ENCODE peak calls at places on chromosomes 6 and 20, in eight cellular contexts. One of them, this sample, is unnamed.

GRCh38 chr6:154602296-154602695 is 91.8 kb upstream of the CNKSR3 start:
- DNase-seq in hepatocyte: no peak
- DNase-seq in adrenal gland: no peak
- DNase-seq in fibroblast of lung: no peak
- DNase-seq in GM23248: no peak
- DNase-seq in lung: no peak
- DNase-seq in heart left ventricle: no peak
- DNase-seq in naive thymus-derived CD4-positive, alpha-beta T cell: no peak
- DNase-seq in this sample: no peak

GRCh38 chr6:42727084-42727601 is 4.7 kb upstream of the PRPH2 start:
- DNase-seq in hepatocyte: no peak
- DNase-seq in adrenal gland: no peak
- DNase-seq in fibroblast of lung: peak; percentile 47
- DNase-seq in GM23248: peak; percentile 76
- DNase-seq in lung: peak; percentile 30
- DNase-seq in heart left ventricle: peak; percentile 38
- DNase-seq in naive thymus-derived CD4-positive, alpha-beta T cell: no peak
- DNase-seq in this sample: no peak

GRCh38 chr20:8601542-8601912 is 467.4 kb upstream of the PLCB4 start:
- DNase-seq in hepatocyte: peak; percentile 7
- DNase-seq in adrenal gland: no peak
- DNase-seq in fibroblast of lung: no peak
- DNase-seq in GM23248: no peak
- DNase-seq in lung: no peak
- DNase-seq in heart left ventricle: no peak
- DNase-seq in naive thymus-derived CD4-positive, alpha-beta T cell: no peak
- DNase-seq in this sample: no peak

GRCh38 chr6:139757766-139758655 is 383.6 kb upstream of the CITED2 start:
- DNase-seq in hepatocyte: no peak
- DNase-seq in adrenal gland: no peak
- DNase-seq in fibroblast of lung: peak; percentile 69
- DNase-seq in GM23248: peak; percentile 71
- DNase-seq in lung: no peak
- DNase-seq in heart left ventricle: no peak
- DNase-seq in naive thymus-derived CD4-positive, alpha-beta T cell: no peak
- DNase-seq in this sample: no peak

GRCh38 chr20:55565374-55565773 is 439.9 kb downstream of the CBLN4 start:
- DNase-seq in hepatocyte: no peak
- DNase-seq in adrenal gland: no peak
- DNase-seq in fibroblast of lung: no peak
- DNase-seq in GM23248: no peak
- DNase-seq in lung: no peak
- DNase-seq in heart left ventricle: no peak
- DNase-seq in naive thymus-derived CD4-positive, alpha-beta T cell: no peak
- DNase-seq in this sample: no peak

GRCh38 chr6:48098923-48099322 is 12.1 kb downstream of the PTCHD4 start:
- DNase-seq in hepatocyte: no peak
- DNase-seq in adrenal gland: no peak
- DNase-seq in fibroblast of lung: no peak
- DNase-seq in GM23248: peak; percentile 45
- DNase-seq in lung: no peak
- DNase-seq in heart left ventricle: no peak
- DNase-seq in naive thymus-derived CD4-positive, alpha-beta T cell: no peak
- DNase-seq in this sample: no peak

GRCh38 chr20:1185316-1185741 is 548 bp upstream of the TMEM74B start:
- DNase-seq in hepatocyte: peak; percentile 47
- DNase-seq in adrenal gland: no peak
- DNase-seq in fibroblast of lung: no peak
- DNase-seq in GM23248: peak; percentile 21
- DNase-seq in lung: no peak
- DNase-seq in heart left ventricle: no peak
- DNase-seq in naive thymus-derived CD4-positive, alpha-beta T cell: no peak
- DNase-seq in this sample: no peak

GRCh38 chr6:33785766-33786165 is 3.2 kb downstream of the LEMD2 start:
- DNase-seq in hepatocyte: no peak
- DNase-seq in adrenal gland: no peak
- DNase-seq in fibroblast of lung: no peak
- DNase-seq in GM23248: peak; percentile 97
- DNase-seq in lung: no peak
- DNase-seq in heart left ventricle: no peak
- DNase-seq in naive thymus-derived CD4-positive, alpha-beta T cell: no peak
- DNase-seq in this sample: no peak

GRCh38 chr6:31556312-31556711 is 8.9 kb downstream of the NFKBIL1 start:
- DNase-seq in hepatocyte: no peak
- DNase-seq in adrenal gland: no peak
- DNase-seq in fibroblast of lung: no peak
- DNase-seq in GM23248: no peak
- DNase-seq in lung: no peak
- DNase-seq in heart left ventricle: no peak
- DNase-seq in naive thymus-derived CD4-positive, alpha-beta T cell: no peak
- DNase-seq in this sample: no peak

GRCh38 chr6:11391934-11392777 is 145.4 kb upstream of the TMEM170B start:
- DNase-seq in hepatocyte: no peak
- DNase-seq in adrenal gland: no peak
- DNase-seq in fibroblast of lung: no peak
- DNase-seq in GM23248: no peak
- DNase-seq in lung: no peak
- DNase-seq in heart left ventricle: no peak
- DNase-seq in naive thymus-derived CD4-positive, alpha-beta T cell: no peak
- DNase-seq in this sample: no peak
- H3K4me1 ChIP-seq in hepatocyte: peaks cover 16% of the 10 kb centered on the region
- H3K4me1 ChIP-seq in adrenal gland: peaks cover 8% of the 10 kb centered on the region
- H3K4me1 ChIP-seq in fibroblast of lung: no peaks in the 10 kb centered on the region
- H3K4me1 ChIP-seq in GM23248: peaks cover 12% of the 10 kb centered on the region
- H3K4me1 ChIP-seq in lung: no peaks in the 10 kb centered on the region
- H3K4me1 ChIP-seq in heart left ventricle: no peaks in the 10 kb centered on the region
- H3K4me1 ChIP-seq in naive thymus-derived CD4-positive, alpha-beta T cell: no peaks in the 10 kb centered on the region
- H3K4me1 ChIP-seq in this sample: peaks cover 17% of the 10 kb centered on the region

DNA sequence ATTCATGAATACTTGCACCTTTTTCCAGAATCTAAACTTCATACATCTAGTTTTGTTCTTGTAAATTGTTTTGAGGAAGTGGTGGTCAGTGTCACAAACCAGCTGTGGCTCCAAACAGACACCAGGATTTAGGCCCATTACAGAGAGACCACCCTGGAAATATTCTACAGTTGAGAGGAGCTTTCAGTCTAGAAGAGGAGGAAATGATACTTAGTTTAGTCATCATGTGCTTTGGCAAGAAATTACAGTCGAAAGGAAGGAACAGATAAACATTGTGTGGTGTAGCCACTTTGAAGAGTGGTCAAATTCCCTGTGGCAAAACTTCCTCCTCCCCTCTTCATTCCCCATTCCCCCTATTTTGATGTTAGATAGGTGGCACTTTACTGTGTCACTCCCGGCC is 15.7 kb downstream of the DCBLD1 start:
- DNase-seq in hepatocyte: no peak
- DNase-seq in adrenal gland: no peak
- DNase-seq in fibroblast of lung: peak; percentile 79
- DNase-seq in GM23248: peak; percentile 83
- DNase-seq in lung: no peak
- DNase-seq in heart left ventricle: no peak
- DNase-seq in naive thymus-derived CD4-positive, alpha-beta T cell: no peak
- DNase-seq in this sample: no peak
- H3K27ac ChIP-seq in hepatocyte: peak overlapping the region; percentile 53
- H3K27ac ChIP-seq in adrenal gland: no peak overlapping the region
- H3K27ac ChIP-seq in fibroblast of lung: peak overlapping the region; percentile 70
- H3K27ac ChIP-seq in GM23248: peak overlapping the region; percentile 93
- H3K27ac ChIP-seq in lung: peak overlapping the region; percentile 4
- H3K27ac ChIP-seq in heart left ventricle: peak overlapping the region; percentile 21
- H3K27ac ChIP-seq in naive thymus-derived CD4-positive, alpha-beta T cell: no peak overlapping the region
- H3K27ac ChIP-seq in this sample: no peak overlapping the region

GRCh38 chr6:135046912-135047311 is 7.7 kb downstream of the HBS1L start:
- DNase-seq in hepatocyte: no peak
- DNase-seq in adrenal gland: no peak
- DNase-seq in fibroblast of lung: no peak
- DNase-seq in GM23248: no peak
- DNase-seq in lung: no peak
- DNase-seq in heart left ventricle: no peak
- DNase-seq in naive thymus-derived CD4-positive, alpha-beta T cell: no peak
- DNase-seq in this sample: no peak

GRCh38 chr6:135044639-135045038 is 10.0 kb downstream of the HBS1L start:
- DNase-seq in hepatocyte: no peak
- DNase-seq in adrenal gland: no peak
- DNase-seq in fibroblast of lung: no peak
- DNase-seq in GM23248: no peak
- DNase-seq in lung: no peak
- DNase-seq in heart left ventricle: no peak
- DNase-seq in naive thymus-derived CD4-positive, alpha-beta T cell: no peak
- DNase-seq in this sample: no peak

GRCh38 chr6:135043364-135043763 is 11.3 kb downstream of the HBS1L start:
- DNase-seq in hepatocyte: no peak
- DNase-seq in adrenal gland: no peak
- DNase-seq in fibroblast of lung: no peak
- DNase-seq in GM23248: no peak
- DNase-seq in lung: no peak
- DNase-seq in heart left ventricle: no peak
- DNase-seq in naive thymus-derived CD4-positive, alpha-beta T cell: no peak
- DNase-seq in this sample: no peak

GRCh38 chr6:135047324-135047723 is 7.3 kb downstream of the HBS1L start:
- DNase-seq in hepatocyte: no peak
- DNase-seq in adrenal gland: no peak
- DNase-seq in fibroblast of lung: no peak
- DNase-seq in GM23248: no peak
- DNase-seq in lung: no peak
- DNase-seq in heart left ventricle: no peak
- DNase-seq in naive thymus-derived CD4-positive, alpha-beta T cell: no peak
- DNase-seq in this sample: no peak

GRCh38 chr6:135043854-135044253 is 10.8 kb downstream of the HBS1L start:
- DNase-seq in hepatocyte: no peak
- DNase-seq in adrenal gland: no peak
- DNase-seq in fibroblast of lung: no peak
- DNase-seq in GM23248: no peak
- DNase-seq in lung: peak; percentile 49
- DNase-seq in heart left ventricle: no peak
- DNase-seq in naive thymus-derived CD4-positive, alpha-beta T cell: no peak
- DNase-seq in this sample: no peak
- H3K4me1 ChIP-seq in hepatocyte: no peaks in the 10 kb centered on the region
- H3K4me1 ChIP-seq in adrenal gland: no peaks in the 10 kb centered on the region
- H3K4me1 ChIP-seq in fibroblast of lung: peaks cover 3% of the 10 kb centered on the region
- H3K4me1 ChIP-seq in GM23248: peaks cover 13% of the 10 kb centered on the region
- H3K4me1 ChIP-seq in lung: peaks cover 6% of the 10 kb centered on the region
- H3K4me1 ChIP-seq in heart left ventricle: no peaks in the 10 kb centered on the region
- H3K4me1 ChIP-seq in naive thymus-derived CD4-positive, alpha-beta T cell: peaks cover 11% of the 10 kb centered on the region
- H3K4me1 ChIP-seq in this sample: peaks cover 15% of the 10 kb centered on the region

DNA sequence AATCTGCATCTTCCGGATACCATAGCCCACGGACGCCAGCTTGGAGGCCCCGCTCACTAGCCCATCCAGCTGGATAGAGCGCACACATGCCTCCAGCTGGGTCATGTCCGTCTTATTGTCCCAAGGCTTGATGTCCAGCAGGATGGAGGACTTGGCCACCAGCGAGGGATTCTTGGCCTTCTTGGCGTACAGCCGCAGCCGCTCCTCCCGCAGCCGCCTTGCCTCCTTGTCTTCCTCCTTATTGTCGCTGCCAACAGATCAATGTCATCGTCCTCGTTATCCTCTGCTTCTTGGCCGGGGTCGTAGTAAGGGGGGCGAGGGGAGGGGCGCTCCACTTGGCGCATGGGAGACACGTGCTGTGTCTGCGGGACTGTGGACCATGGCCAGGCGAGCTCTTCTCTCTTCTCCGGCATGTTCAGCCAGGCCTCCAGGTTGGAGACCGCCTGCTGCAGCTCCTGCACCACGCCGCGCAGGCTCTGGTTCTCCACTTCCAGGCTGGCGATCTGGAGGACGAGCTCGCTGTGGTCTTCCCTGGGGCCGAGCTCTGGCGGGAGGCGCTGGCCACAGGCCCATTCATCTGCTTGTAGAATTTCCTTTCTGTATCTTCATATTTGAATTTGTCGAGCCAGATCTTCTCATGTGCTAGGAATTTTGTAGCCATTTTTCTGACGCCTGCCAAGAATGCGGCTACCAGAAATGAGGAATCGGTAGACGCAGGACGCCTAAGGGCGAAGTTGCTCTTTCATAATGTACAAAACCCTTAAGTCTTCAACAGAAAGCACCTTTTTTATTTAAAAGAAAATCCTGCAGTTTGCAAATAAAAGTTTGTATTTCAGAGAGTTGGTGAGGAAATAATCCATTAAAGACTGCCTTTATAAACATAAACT is 60.1 kb upstream of the PTPRK start:
- DNase-seq in hepatocyte: no peak
- DNase-seq in adrenal gland: no peak
- DNase-seq in fibroblast of lung: no peak
- DNase-seq in GM23248: no peak
- DNase-seq in lung: no peak
- DNase-seq in heart left ventricle: peak; percentile 22
- DNase-seq in naive thymus-derived CD4-positive, alpha-beta T cell: no peak
- DNase-seq in this sample: peak; percentile 58
- H3K27ac ChIP-seq in hepatocyte: no peak overlapping the region
- H3K27ac ChIP-seq in adrenal gland: no peak overlapping the region
- H3K27ac ChIP-seq in fibroblast of lung: no peak overlapping the region
- H3K27ac ChIP-seq in GM23248: no peak overlapping the region
- H3K27ac ChIP-seq in lung: no peak overlapping the region
- H3K27ac ChIP-seq in heart left ventricle: no peak overlapping the region
- H3K27ac ChIP-seq in naive thymus-derived CD4-positive, alpha-beta T cell: no peak overlapping the region
- H3K27ac ChIP-seq in this sample: no peak overlapping the region

GRCh38 chr20:62378215-62378614 is 8.7 kb upstream of the RPS21 start:
- DNase-seq in hepatocyte: no peak
- DNase-seq in adrenal gland: no peak
- DNase-seq in fibroblast of lung: no peak
- DNase-seq in GM23248: no peak
- DNase-seq in lung: no peak
- DNase-seq in heart left ventricle: no peak
- DNase-seq in naive thymus-derived CD4-positive, alpha-beta T cell: no peak
- DNase-seq in this sample: no peak

GRCh38 chr20:62377615-62378085 is 9.3 kb upstream of the RPS21 start:
- DNase-seq in hepatocyte: no peak
- DNase-seq in adrenal gland: no peak
- DNase-seq in fibroblast of lung: no peak
- DNase-seq in GM23248: no peak
- DNase-seq in lung: no peak
- DNase-seq in heart left ventricle: peak; percentile 67
- DNase-seq in naive thymus-derived CD4-positive, alpha-beta T cell: no peak
- DNase-seq in this sample: no peak

GRCh38 chr20:62374431-62375152 is 7.5 kb upstream of the LAMA5 start:
- DNase-seq in hepatocyte: peak; percentile 35
- DNase-seq in adrenal gland: no peak
- DNase-seq in fibroblast of lung: peak; percentile 38
- DNase-seq in GM23248: no peak
- DNase-seq in lung: no peak
- DNase-seq in heart left ventricle: no peak
- DNase-seq in naive thymus-derived CD4-positive, alpha-beta T cell: no peak
- DNase-seq in this sample: no peak

GRCh38 chr20:62377064-62377461 is 9.8 kb upstream of the RPS21 start:
- DNase-seq in hepatocyte: no peak
- DNase-seq in adrenal gland: no peak
- DNase-seq in fibroblast of lung: no peak
- DNase-seq in GM23248: no peak
- DNase-seq in lung: no peak
- DNase-seq in heart left ventricle: no peak
- DNase-seq in naive thymus-derived CD4-positive, alpha-beta T cell: no peak
- DNase-seq in this sample: no peak

GRCh38 chr20:62376112-62377063 is 9.3 kb upstream of the LAMA5 start:
- DNase-seq in hepatocyte: peak; percentile 91
- DNase-seq in adrenal gland: peak; percentile 63
- DNase-seq in fibroblast of lung: peak; percentile 52
- DNase-seq in GM23248: peak; percentile 53
- DNase-seq in lung: peak; percentile 56
- DNase-seq in heart left ventricle: peak; percentile 67
- DNase-seq in naive thymus-derived CD4-positive, alpha-beta T cell: no peak
- DNase-seq in this sample: no peak
- H3K4me1 ChIP-seq in hepatocyte: peaks cover 51% of the 10 kb centered on the region
- H3K4me1 ChIP-seq in adrenal gland: peaks cover 15% of the 10 kb centered on the region
- H3K4me1 ChIP-seq in fibroblast of lung: peaks cover 29% of the 10 kb centered on the region
- H3K4me1 ChIP-seq in GM23248: peaks cover 10% of the 10 kb centered on the region
- H3K4me1 ChIP-seq in lung: no peaks in the 10 kb centered on the region
- H3K4me1 ChIP-seq in heart left ventricle: peaks cover 17% of the 10 kb centered on the region
- H3K4me1 ChIP-seq in naive thymus-derived CD4-positive, alpha-beta T cell: no peaks in the 10 kb centered on the region
- H3K4me1 ChIP-seq in this sample: no peaks in the 10 kb centered on the region

This sample was measured in right atrium auricular region.